ENCODE peak calls at places on chromosomes 11 and 22, in five cellular contexts. Z is GM12865, T is retinal pigment epithelial cell, X is astrocyte of the spinal cord, B is endodermal cell. F is an unnamed sample.

GRCh38 chr11:112453601-112454577 is 193.2 kb upstream of the PLET1 start:
- DNase-seq in Z (peak), T (no peak), X (peak), B (peak), F (no peak)

GRCh38 chr11:130720232-130720787 is 196.0 kb downstream of the SNX19 start:
- DNase-seq in Z (no peak), T (no peak), X (no peak), B (peak), F (no peak)

GRCh38 chr22:38218661-38219331 is 17.0 kb downstream of the MAFF start:
- DNase-seq in Z (peak), T (peak), X (peak), B (peak), F (peak)

GRCh38 chr22:44497218-44497903 is 672 bp downstream of the RTL6 start:
- DNase-seq in Z (no peak), T (no peak), X (peak), B (no peak), F (no peak)

GRCh38 chr22:35726933-35727332 is 9.3 kb downstream of the APOL5 start:
- DNase-seq in Z (no peak), T (no peak), X (no peak), B (no peak), F (no peak)

GRCh38 chr11:36258730-36259360 is 30.4 kb downstream of the COMMD9 start:
- DNase-seq in Z (peak), T (peak), X (peak), B (peak), F (peak)

GRCh38 chr22:38504731-38505594 is 1.1 kb downstream of the DDX17 start:
- DNase-seq in Z (peak), T (no peak), X (no peak), B (peak), F (no peak)

GRCh38 chr11:58574851-58575250 is 805 bp downstream of the LPXN start:
- DNase-seq in Z (no peak), T (no peak), X (peak), B (no peak), F (no peak)

GRCh38 chr22:27107824-27108223 is 450.4 kb downstream of the MIAT start:
- DNase-seq in Z (no peak), T (peak), X (peak), B (peak), F (peak)

GRCh38 chr11:7520011-7520942 is 6.5 kb downstream of the PPFIBP2 start:
- DNase-seq in Z (peak), T (no peak), X (no peak), B (no peak), F (no peak)

GRCh38 chr11:134052395-134052987 is 16.4 kb upstream of the JAM3 start:
- DNase-seq in Z (no peak), T (no peak), X (no peak), B (no peak), F (no peak)

GRCh38 chr22:48772286-48772907 is 1055.3 kb downstream of the BRD1 start:
- DNase-seq in Z (no peak), T (no peak), X (no peak), B (peak), F (no peak)

GRCh38 chr11:33687733-33688479 is 12.7 kb downstream of the C11orf91 start:
- DNase-seq in Z (peak), T (no peak), X (peak), B (peak), F (no peak)

GRCh38 chr11:20676658-20677057 is 7.3 kb downstream of the NELL1 start:
- DNase-seq in Z (no peak), T (no peak), X (no peak), B (no peak), F (no peak)

GRCh38 chr11:119626910-119627305 is 102.1 kb downstream of the NECTIN1 start:
- DNase-seq in Z (no peak), T (peak), X (no peak), B (no peak), F (no peak)

GRCh38 chr11:2738551-2739431 is 39.0 kb upstream of the KCNQ1OT1 start:
- DNase-seq in Z (no peak), T (no peak), X (no peak), B (no peak), F (no peak)

GRCh38 chr11:47154738-47155570 is 21.7 kb downstream of the ARFGAP2 start:
- DNase-seq in Z (peak), T (no peak), X (no peak), B (peak), F (no peak)

GRCh38 chr22:41446057-41446501 is 522 bp downstream of the TOB2 start:
- DNase-seq in Z (no peak), T (no peak), X (no peak), B (peak), F (no peak)

GRCh38 chr11:26227311-26227710 is 104.6 kb upstream of the ANO3 start:
- DNase-seq in Z (peak), T (no peak), X (peak), B (no peak), F (peak)

GRCh38 chr22:37557321-37558001 is 2.8 kb upstream of the CDC42EP1 start:
- DNase-seq in Z (no peak), T (no peak), X (no peak), B (no peak), F (no peak)

GRCh38 chr11:134750619-134751018 is 338.6 kb upstream of the B3GAT1 start:
- DNase-seq in Z (no peak), T (no peak), X (no peak), B (peak), F (no peak)

GRCh38 chr11:1157645-1158591 is at the start of gene MUC5AC:
- DNase-seq in Z (no peak), T (no peak), X (no peak), B (peak), F (no peak)

GRCh38 chr11:73170140-73170539 is 28.0 kb upstream of the FCHSD2 start:
- DNase-seq in Z (no peak), T (no peak), X (no peak), B (peak), F (no peak)

GRCh38 chr11:1939006-1939626 is 8.0 kb upstream of the MRPL23 start:
- DNase-seq in Z (no peak), T (no peak), X (no peak), B (no peak), F (no peak)

GRCh38 chr11:41437006-41437405 is 22.4 kb downstream of the LRRC4C start:
- DNase-seq in Z (no peak), T (no peak), X (no peak), B (no peak), F (no peak)

DNA sequence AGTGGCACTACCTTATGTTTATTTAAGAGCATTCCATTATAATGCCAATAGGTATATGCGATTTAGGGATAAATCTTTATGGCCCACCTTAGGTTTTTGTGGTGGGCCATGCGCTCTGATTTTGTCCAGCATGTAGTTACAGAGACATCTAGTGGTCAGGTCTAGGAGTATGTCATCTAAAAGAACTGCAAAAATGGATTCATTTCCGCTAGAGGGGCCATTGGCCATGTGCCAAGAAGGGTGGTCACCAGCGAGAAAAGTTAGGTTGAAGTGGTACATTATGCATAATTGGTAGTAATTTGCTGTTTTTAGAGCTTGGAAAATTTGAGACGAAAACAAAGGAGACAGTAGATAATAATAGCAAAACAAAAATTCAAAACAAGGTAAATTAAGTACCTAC is 27.7 kb downstream of the LRRC4C start:
- DNase-seq in Z (peak), T (no peak), X (no peak), B (peak), F (no peak)
- TF ChIP-seq CTCF in Z (peak), T (peak), X (peak), B (peak), F (no peak)

DNA sequence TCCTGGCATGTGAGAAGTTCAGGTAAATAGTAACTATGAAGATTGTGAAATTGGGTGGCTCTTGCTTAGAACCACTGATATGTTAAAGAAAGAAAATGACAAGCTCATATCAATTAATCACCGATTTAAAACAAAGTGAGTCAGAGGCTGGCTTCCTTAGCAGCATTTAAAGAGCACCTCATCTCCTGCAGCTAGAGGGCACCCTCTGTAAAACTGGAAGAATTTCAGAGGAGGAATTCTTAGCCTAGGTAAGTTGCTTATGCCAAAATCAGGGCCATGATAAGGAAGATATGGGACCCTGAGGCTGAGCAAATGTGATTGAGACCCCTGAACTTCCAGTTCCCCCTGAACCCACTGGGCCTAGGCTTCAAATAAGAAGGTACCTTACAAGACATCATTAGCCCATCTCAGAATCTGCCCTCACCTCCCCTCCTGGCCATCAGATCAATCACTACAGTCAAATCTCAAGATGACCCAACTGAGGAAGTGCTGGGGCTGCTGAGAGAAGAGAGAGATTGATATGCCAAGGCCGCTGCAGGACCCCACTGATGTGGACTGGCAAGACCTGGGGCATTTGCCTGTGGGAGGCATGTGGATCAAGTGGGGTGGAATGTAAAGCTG is 8.6 kb upstream of the CD3E start:
- DNase-seq in Z (peak), T (no peak), X (peak), B (peak), F (no peak)
- TF ChIP-seq CTCF in Z (peak), T (peak), X (peak), B (peak), F (peak)

GRCh38 chr22:39634530-39635399 is 64.2 kb downstream of the CACNA1I start:
- DNase-seq in Z (peak), T (peak), X (peak), B (peak), F (peak)
- TF ChIP-seq CTCF in Z (no peak), T (no peak), X (no peak), B (no peak), F (no peak)

DNA sequence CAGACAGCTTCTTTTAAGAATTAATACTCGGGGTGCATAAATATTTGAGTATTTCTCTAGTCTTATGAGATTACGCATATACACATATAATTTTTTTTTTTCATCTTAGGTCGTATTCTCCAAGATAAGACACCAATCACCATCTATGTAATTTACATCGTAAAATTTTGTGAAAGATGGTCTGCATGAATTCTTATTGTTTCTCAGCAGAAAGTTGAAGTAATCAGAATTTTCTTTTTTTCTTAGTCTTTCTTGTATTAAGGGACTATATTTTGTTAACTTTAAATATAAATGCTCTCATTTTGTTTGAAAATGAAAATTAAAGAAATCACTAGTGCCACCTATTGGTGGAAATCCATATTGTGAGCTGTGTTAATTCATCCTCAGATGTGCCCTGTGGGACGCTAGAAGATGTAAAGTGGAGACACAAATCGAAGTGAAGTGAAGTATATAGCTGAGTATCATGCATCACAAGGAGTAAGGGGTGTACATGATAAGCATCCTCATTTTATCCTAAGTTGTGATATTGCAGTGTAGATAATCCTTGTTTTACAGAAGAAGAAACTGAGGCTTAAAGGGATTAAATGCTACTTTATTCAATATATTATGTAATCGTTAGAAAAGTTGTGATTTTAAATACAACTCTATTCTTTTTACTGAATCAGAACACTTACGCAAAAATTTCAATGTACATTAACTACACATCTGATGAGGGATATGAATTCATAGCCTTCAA is 2084.3 kb downstream of the LRRC4C start:
- DNase-seq in Z (peak), T (no peak), X (peak), B (no peak), F (no peak)
- TF ChIP-seq CTCF in Z (peak), T (peak), X (peak), B (peak), F (peak)

GRCh38 chr22:20264614-20265452 is 3.3 kb downstream of the RTN4R start:
- DNase-seq in Z (no peak), T (no peak), X (no peak), B (no peak), F (no peak)

GRCh38 chr22:20267441-20268288 is 453 bp downstream of the RTN4R start:
- DNase-seq in Z (no peak), T (no peak), X (no peak), B (peak), F (no peak)

GRCh38 chr22:20271114-20271994 is 3.2 kb upstream of the RTN4R start:
- DNase-seq in Z (no peak), T (no peak), X (no peak), B (no peak), F (no peak)

GRCh38 chr22:20268289-20268349 is at the start of gene RTN4R:
- DNase-seq in Z (no peak), T (no peak), X (no peak), B (no peak), F (no peak)

GRCh38 chr22:20268350-20269012 is 363 bp upstream of the RTN4R start:
- DNase-seq in Z (peak), T (no peak), X (no peak), B (peak), F (no peak)
- TF ChIP-seq CTCF in Z (peak), T (no peak), X (peak), B (peak), F (peak)